ENCODE peak calls at places on chromosomes 13 and 19, in six cellular contexts. K is IMR-90, W is neuronal stem cell, I is mesenchymal stem cell, Q is H1, U is trophoblast cell. Z is an unnamed sample.

GRCh38 chr13:57632276-57633140 is 964 bp downstream of the PCDH17 start:
- DNase-seq in I (no peak), K (no peak), W (no peak), Q (peak; percentile 72), U (no peak), Z (peak; percentile 72)

GRCh38 chr13:41611385-41611784 is 154.0 kb downstream of the RGCC start:
- DNase-seq in K (no peak), I (no peak), Q (no peak), W (no peak), U (no peak), Z (no peak)

GRCh38 chr19:51887522-51888498 is at the start of gene ZNF577:
- DNase-seq in Q (peak; percentile 82), W (peak; percentile 78), K (peak; percentile 93), U (peak; percentile 86), I (peak; percentile 88), Z (peak; percentile 98)

GRCh38 chr19:41397086-41398041 is at the start of the genes BCKDHA and EXOSC5:
- DNase-seq in U (peak; percentile 100), W (peak; percentile 99), Q (peak; percentile 96), K (peak; percentile 100), I (peak; percentile 100), Z (peak; percentile 100)

GRCh38 chr19:3725640-3726310 is 17.6 kb downstream of the TJP3 start:
- DNase-seq in Q (peak; percentile 77), W (no peak), K (no peak), U (no peak), I (peak; percentile 11), Z (peak; percentile 53)

GRCh38 chr19:16066611-16067104 is 9.6 kb upstream of the TPM4 start:
- DNase-seq in Q (no peak), U (peak; percentile 73), W (no peak), K (peak; percentile 76), I (no peak), Z (no peak)

GRCh38 chr13:23470706-23471610 is 37.5 kb upstream of the SACS start:
- DNase-seq in W (no peak), Q (no peak), I (no peak), K (no peak), U (no peak), Z (no peak)

GRCh38 chr19:29666634-29667389 is 1.6 kb downstream of the PLEKHF1 start:
- DNase-seq in K (peak; percentile 64), I (peak; percentile 83), Q (peak; percentile 68), U (no peak), W (peak; percentile 29), Z (peak; percentile 75)

DNA sequence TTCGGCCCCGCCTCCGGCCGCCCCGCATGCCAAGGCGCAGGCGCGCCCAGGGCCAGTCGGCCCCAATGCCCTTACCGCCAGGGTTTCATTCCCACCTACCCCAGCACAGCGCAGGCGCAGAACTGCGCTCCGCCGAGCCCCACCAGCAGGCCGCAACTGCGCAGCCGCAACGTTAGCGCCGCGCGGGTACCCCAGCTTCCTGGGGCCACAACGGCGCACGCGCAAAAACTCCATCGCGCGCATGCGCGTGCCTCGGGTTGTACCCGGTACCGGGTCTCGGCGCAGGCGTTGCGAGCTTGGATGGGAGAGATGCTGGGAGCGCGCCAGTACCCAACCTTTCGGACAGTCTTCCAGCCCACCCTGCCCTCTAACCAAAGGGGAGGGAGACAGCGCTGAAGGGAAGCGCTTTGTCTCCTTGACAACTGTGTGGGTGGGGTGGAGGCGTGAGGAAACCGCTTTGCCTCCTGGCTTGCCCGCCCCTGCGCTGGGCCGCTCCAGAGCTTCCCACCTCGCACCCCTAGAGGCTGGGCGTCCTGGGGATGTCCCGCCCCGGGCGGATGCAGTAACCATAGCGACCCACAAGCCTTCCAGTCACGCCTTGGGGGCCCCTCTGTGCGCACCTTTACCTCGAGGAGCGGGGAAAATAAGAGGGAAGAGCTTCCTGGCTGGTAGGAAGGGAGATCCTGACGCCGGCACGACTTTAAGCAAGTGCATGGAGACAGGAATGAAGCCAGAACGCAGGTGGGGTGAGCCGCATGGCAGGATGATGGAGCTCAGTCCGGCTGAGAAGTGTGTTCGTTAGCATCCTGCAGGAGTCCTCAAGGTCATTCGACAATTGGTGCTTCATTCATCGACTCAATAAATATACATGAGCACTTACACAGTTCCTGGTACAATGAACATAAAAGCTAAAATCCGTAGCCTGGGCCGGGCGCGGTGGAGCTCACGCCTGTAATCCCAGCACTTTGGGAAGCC is 525 bp upstream of the MYPOP start:
- DNase-seq in U (peak; percentile 98), Q (peak; percentile 100), K (peak; percentile 96), I (peak; percentile 96), W (peak; percentile 99), Z (peak; percentile 98)
- H4K8ac ChIP-seq in U (peak overlapping the region; percentile 60), Q (peak overlapping the region; percentile 35), K (peak overlapping the region; percentile 69), I (peak overlapping the region; percentile 81), W (no peak overlapping the region), Z (no peak overlapping the region)

GRCh38 chr13:110726726-110727125 is 13.2 kb downstream of the ING1 start:
- DNase-seq in I (no peak), K (no peak), Q (no peak), W (no peak), U (no peak), Z (no peak)

GRCh38 chr13:110723598-110723997 is 10.1 kb downstream of the ING1 start:
- DNase-seq in K (no peak), U (no peak), I (no peak), W (no peak), Q (no peak), Z (no peak)

GRCh38 chr13:110719036-110719710 is 5.7 kb downstream of the ING1 start:
- DNase-seq in Q (no peak), K (no peak), U (no peak), W (no peak), I (no peak), Z (no peak)

DNA sequence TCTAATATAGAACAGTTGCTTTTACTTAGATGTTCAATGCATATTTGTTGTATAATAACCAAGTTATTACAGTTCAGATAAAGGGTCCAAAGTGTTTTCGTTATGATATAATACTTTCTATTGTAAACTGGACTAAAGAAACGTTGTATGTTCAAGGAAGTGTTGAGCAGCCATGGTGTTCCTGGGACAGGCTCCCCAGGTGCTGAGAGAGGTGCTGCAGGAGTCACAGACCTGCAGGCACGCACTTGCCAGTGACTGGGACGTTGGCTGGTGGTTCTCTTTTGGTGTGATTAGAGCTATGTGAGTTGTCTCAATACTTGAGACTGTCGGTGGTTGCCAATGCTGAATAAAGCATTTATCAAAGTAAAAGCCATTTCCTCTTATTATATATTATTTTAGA is 9.5 kb downstream of the ING1 start:
- DNase-seq in W (no peak), Q (no peak), I (no peak), K (no peak), U (no peak), Z (no peak)
- H3K4me3 ChIP-seq in W (no peak overlapping the region), Q (no peak overlapping the region), I (no peak overlapping the region), K (no peak overlapping the region), U (no peak overlapping the region), Z (no peak overlapping the region)

GRCh38 chr19:50644315-50644915 is 4.7 kb upstream of the SYT3 start:
- DNase-seq in W (no peak), Q (no peak), K (no peak), I (no peak), U (no peak), Z (no peak)

GRCh38 chr19:50647879-50648615 is 1.2 kb upstream of the C19orf81 start:
- DNase-seq in W (no peak), U (no peak), I (no peak), Q (no peak), K (no peak), Z (no peak)

GRCh38 chr19:50646074-50646807 is 3.0 kb upstream of the C19orf81 start:
- DNase-seq in U (no peak), W (no peak), I (no peak), Q (no peak), K (peak; percentile 54), Z (no peak)

GRCh38 chr19:50648659-50649058 is 586 bp upstream of the C19orf81 start:
- DNase-seq in I (no peak), U (no peak), Q (no peak), K (no peak), W (no peak), Z (no peak)

DNA sequence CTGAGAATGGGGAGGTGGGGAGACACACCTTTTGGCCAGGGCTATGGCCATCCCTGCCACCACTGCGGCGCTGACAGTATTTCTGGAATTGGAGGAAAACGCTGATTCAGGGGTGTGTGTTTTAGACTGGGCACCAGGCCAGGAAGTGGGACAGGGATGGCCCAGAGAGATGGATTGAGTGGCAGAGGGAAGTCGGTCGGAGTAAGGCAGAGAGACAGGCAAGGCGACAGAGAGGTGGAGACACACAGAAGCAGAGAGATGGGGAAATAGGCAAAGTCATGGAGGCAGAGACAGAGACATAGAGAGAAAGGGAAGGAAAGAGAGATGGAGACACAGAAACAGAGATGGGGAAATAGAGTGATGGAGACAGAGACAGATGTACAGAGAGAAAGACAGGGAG is 4.1 kb upstream of the C19orf81 start:
- DNase-seq in K (no peak), U (no peak), I (no peak), Q (no peak), W (no peak), Z (no peak)
- H2AK5ac ChIP-seq in K (no peak overlapping the region), U (no peak overlapping the region), I (no peak overlapping the region), Q (no peak overlapping the region), W (no peak overlapping the region), Z (no peak overlapping the region)

GRCh38 chr19:2574971-2575630 is 99.2 kb downstream of the GADD45B start:
- DNase-seq in K (no peak), Q (no peak), I (no peak), W (no peak), U (no peak), Z (no peak)
- H4K8ac ChIP-seq in K (no peak overlapping the region), Q (no peak overlapping the region), I (no peak overlapping the region), W (peak overlapping the region; percentile 17), U (no peak overlapping the region), Z (no peak overlapping the region)

GRCh38 chr13:30870916-30871712 is 35.0 kb upstream of the MEDAG start:
- DNase-seq in I (no peak), W (no peak), K (no peak), Q (no peak), U (no peak), Z (no peak)
- H3K4me3 ChIP-seq in I (no peak overlapping the region), W (no peak overlapping the region), K (no peak overlapping the region), Q (no peak overlapping the region), U (no peak overlapping the region), Z (no peak overlapping the region)

Z was measured in mesendoderm.